ENCODE peak calls at places on chromosomes 5 and 9, in ten cellular contexts. G is AG10803; Y is RWPE1; L is endothelial cell; E is cardiac fibroblast; F is CD4-positive, alpha-beta T cell; I is osteocyte; S is Calu3; Z is AG04449; N is transverse colon. P is an unnamed sample.

GRCh38 chr5:11143456-11144267 is 382.6 kb upstream of the DAP start:
- DNase-seq in E (no peak), S (no peak), I (no peak), Z (no peak), L (no peak), G (no peak), F (no peak), Y (no peak), N (no peak), P (no peak)

GRCh38 chr5:66171349-66172344 is 27.5 kb downstream of the SREK1 start:
- DNase-seq in Y (peak), F (peak), S (peak), G (peak), Z (peak), L (peak), N (peak), I (no peak), E (peak), P (peak)

GRCh38 chr9:96618209-96619108 is 1.2 kb downstream of the CDC14B start:
- DNase-seq in Z (no peak), S (peak), F (peak), N (peak), Y (peak), E (peak), L (peak), I (no peak), G (peak), P (peak)

GRCh38 chr9:107932036-107932435 is 442.5 kb upstream of the KLF4 start:
- DNase-seq in F (no peak), S (no peak), E (peak), Z (peak), Y (no peak), G (peak), N (no peak), I (no peak), L (no peak), P (no peak)

GRCh38 chr5:127290019-127290945 is at the start of gene MEGF10:
- DNase-seq in Z (no peak), E (peak), F (no peak), Y (peak), N (peak), L (peak), S (peak), I (peak), G (peak), P (peak)

GRCh38 chr5:44875661-44876250 is 67.0 kb downstream of the MRPS30 start:
- DNase-seq in I (no peak), F (no peak), S (peak), L (no peak), G (peak), N (no peak), Z (no peak), Y (peak), E (no peak), P (peak)

GRCh38 chr9:21744874-21745273 is 57.6 kb upstream of the MTAP start:
- DNase-seq in S (no peak), Z (no peak), E (peak), G (peak), I (no peak), L (no peak), N (no peak), Y (no peak), F (no peak), P (peak)

GRCh38 chr9:126219717-126220116 is 106.9 kb upstream of the MVB12B start:
- DNase-seq in I (peak), N (no peak), Z (no peak), E (no peak), S (no peak), L (no peak), F (no peak), Y (no peak), G (no peak), P (no peak)

GRCh38 chr5:72280655-72281069 is 39.4 kb downstream of the MRPS27 start:
- DNase-seq in S (no peak), E (peak), I (no peak), G (peak), L (peak), Y (peak), F (no peak), N (no peak), Z (no peak), P (peak)

GRCh38 chr5:9207820-9208418 is 338.0 kb downstream of the SEMA5A start:
- DNase-seq in Y (peak), F (no peak), N (no peak), L (no peak), Z (no peak), G (peak), E (peak), S (no peak), I (no peak), P (peak)
- TF ChIP-seq CTCF in Y (peak), F (no peak), N (peak), L (peak), Z (peak), G (peak), E (peak), S (no peak), I (peak), P (peak)

DNA sequence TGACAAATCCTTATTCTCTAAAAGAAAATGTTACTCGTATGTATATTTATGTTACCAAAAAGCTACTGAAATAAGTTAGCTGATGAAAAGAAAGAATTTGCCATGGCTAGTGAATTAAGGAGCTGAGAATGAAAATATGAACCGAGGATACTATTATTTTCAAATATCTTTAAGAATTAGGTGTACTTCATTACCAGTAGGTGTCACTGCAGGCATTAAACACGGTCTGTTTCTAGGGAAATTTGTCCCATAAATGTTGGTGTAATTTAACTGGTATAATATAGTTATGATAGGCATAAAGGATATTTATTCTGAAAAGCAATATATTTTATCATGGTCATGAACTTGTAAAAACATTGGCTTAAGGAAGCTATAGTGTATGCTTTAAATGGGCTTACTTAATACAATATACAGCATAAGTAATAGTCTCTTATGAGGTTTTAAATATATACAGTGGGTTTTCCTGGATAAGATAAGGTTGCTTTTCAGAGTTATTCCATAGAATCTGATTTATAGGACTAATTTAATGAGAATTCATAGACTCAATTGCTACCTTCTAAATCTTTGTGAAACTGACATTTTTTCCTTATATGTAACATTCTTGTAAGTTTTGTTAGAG is 72.4 kb upstream of the MPDZ start:
- DNase-seq in G (peak), N (no peak), I (no peak), Y (peak), L (peak), F (no peak), Z (no peak), S (no peak), E (peak), P (peak)
- TF ChIP-seq CTCF in G (peak), N (peak), I (peak), Y (peak), L (peak), F (no peak), Z (peak), S (peak), E (peak), P (peak)

GRCh38 chr5:124060010-124060409 is 548.0 kb downstream of the CSNK1G3 start:
- DNase-seq in E (no peak), Z (no peak), F (no peak), L (no peak), N (no peak), I (no peak), G (no peak), Y (no peak), S (no peak), P (no peak)

GRCh38 chr5:124061663-124062062 is 549.7 kb downstream of the CSNK1G3 start:
- DNase-seq in E (peak), Z (no peak), Y (no peak), N (peak), I (no peak), G (peak), F (no peak), L (no peak), S (no peak), P (no peak)

GRCh38 chr5:124064956-124065355 is 553.0 kb downstream of the CSNK1G3 start:
- DNase-seq in S (no peak), I (no peak), Y (no peak), Z (no peak), G (no peak), F (no peak), N (no peak), L (no peak), E (no peak), P (no peak)

GRCh38 chr5:124060413-124061095 is 548.6 kb downstream of the CSNK1G3 start:
- DNase-seq in I (no peak), Z (no peak), S (no peak), Y (no peak), E (no peak), N (no peak), L (no peak), F (no peak), G (no peak), P (no peak)

DNA sequence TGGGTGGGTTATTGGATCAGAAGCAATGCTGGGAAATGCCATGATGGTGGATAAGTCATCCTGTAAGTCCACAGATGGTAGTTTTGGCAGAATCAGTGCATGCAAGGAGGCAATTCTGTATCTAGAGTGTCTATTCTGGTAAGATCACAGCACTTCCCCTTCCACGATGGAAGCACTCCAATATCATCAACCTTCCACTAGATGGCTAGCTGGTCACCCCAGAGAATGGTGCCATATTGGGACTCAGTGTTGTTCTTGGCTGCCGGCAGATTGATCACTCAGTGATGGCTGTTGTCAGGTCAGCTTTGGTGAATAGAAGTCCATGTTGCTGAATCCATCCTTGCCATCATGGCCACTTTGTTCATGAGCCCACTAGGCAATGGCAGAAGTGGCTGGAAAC is 553.5 kb downstream of the CSNK1G3 start:
- DNase-seq in E (no peak), F (no peak), G (no peak), S (no peak), Y (no peak), N (no peak), Z (no peak), L (no peak), I (no peak), P (no peak)
- TF ChIP-seq CTCF in E (no peak), F (no peak), G (no peak), S (no peak), Y (no peak), N (no peak), Z (no peak), L (no peak), I (no peak), P (no peak)

DNA sequence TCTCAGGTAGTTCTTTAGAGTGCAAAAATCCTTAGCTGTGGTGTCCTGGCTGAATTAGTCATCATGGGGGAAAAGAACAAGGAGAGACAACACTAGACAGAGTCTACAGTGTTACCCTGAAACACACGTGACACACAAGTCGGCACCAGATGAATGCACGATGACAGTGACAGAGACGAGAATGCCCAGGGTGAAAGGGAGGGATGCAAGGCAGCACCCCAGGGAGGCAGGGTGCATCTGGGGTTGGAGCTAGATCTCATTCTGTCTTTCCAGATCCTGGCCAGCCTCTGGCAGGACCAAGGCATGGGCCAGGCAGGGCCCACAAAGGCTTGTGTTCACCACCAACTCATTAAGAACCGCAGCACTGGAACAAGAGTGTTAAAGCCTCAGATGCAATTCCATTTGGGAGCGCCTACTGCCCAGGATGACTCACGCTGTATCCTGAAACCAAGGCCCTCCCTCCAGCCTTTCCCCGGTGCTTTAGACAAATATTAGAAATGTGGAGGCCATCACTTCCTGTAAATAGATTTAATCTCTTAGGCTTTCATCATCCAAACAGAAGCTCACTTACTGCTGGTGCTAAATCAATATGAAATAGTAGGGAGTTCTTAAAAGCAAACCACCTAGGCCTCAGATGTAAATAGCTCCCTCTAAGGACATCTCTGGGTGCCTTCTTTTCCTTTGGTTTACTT is 56.1 kb downstream of the IRX2 start:
- DNase-seq in Y (peak), L (no peak), N (no peak), G (peak), E (peak), S (no peak), Z (no peak), F (no peak), I (peak), P (peak)
- TF ChIP-seq CTCF in Y (no peak), L (no peak), N (no peak), G (no peak), E (no peak), S (no peak), Z (no peak), F (no peak), I (no peak), P (no peak)

DNA sequence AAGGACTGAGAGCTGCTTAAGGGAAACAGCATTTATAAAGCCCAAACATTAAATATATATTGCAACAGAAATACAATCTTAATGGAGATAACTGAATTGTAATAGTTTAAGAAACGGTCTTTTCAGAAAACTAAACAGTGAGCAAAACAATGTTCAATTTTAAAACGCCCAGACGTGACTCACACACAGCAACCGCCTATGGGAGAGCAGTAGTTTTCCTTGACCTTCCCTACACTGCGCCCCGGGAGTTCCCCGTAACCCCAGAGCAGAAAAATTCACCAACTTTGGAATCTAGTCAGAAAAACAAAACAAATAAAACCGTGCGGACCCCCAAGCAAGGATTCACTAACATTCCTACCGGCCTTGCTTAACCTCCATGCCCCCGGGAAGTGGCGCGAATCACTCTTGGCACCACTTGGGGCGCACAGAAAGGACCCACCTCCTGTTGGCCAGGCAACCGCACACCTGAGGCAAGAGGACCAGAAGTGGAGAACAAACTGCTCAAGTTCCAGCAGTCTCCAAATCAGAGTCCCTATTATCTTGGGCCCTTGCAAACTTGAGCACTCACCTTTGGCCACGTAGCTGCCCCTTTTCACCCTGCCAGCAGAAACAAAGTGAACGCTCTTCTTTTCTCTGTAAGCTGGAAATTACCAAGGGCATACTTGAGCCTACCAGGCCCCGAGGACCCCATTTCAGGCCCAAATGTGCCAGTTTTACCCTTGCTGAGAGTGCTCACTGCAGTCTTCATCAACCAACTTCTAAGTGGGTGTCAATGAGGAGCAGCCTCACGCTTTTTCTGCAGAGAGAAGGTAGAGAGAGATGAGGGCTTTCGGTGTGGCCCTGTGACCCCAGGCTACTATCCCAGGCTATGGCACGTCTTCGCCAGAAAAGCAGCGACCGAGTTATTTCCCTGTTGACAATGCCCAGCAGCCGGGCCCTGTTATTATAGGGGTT is 189.7 kb downstream of the MEF2C start:
- DNase-seq in E (no peak), Y (no peak), N (no peak), S (peak), L (no peak), G (no peak), I (no peak), Z (no peak), F (no peak), P (peak)
- TF ChIP-seq CTCF in E (no peak), Y (no peak), N (no peak), S (peak), L (no peak), G (no peak), I (no peak), Z (no peak), F (no peak), P (no peak)

GRCh38 chr9:134778841-134779411 is 101.7 kb upstream of the FCN2 start:
- DNase-seq in L (peak), Z (no peak), I (no peak), N (peak), S (peak), Y (peak), E (peak), G (peak), F (no peak), P (no peak)
- TF ChIP-seq CTCF in L (peak), Z (peak), I (peak), N (peak), S (no peak), Y (peak), E (peak), G (peak), F (no peak), P (peak)

GRCh38 chr5:75265731-75266130 is 29.1 kb upstream of the ANKRD31 start:
- DNase-seq in G (peak), I (no peak), Z (peak), L (no peak), E (peak), Y (peak), S (no peak), F (no peak), N (no peak), P (peak)
- TF ChIP-seq CTCF in G (peak), I (peak), Z (peak), L (no peak), E (peak), Y (peak), S (peak), F (peak), N (peak), P (peak)